ENCODE peak calls at places on chromosome 1, in five cellular contexts. N, I, K, W and G are unnamed samples.

GRCh38 chr1:152442765-152443164 is 28.7 kb upstream of the CRNN start:
- DNase-seq in N (no peak), I (no peak), K (no peak), W (no peak), G (no peak)

GRCh38 chr1:56061824-56062223 is 517.5 kb downstream of the PLPP3 start:
- DNase-seq in N (no peak), I (no peak), K (no peak), W (no peak), G (no peak)

GRCh38 chr1:24905355-24905978 is 24.6 kb downstream of the RUNX3 start:
- DNase-seq in N (no peak), I (no peak), K (no peak), W (no peak), G (no peak)

GRCh38 chr1:75233302-75233929 is 99.2 kb downstream of the LHX8 start:
- DNase-seq in N (peak), I (no peak), K (peak), W (no peak), G (no peak)

GRCh38 chr1:205204552-205204951 is 7.0 kb downstream of the DSTYK start:
- DNase-seq in N (no peak), I (no peak), K (no peak), W (no peak), G (no peak)

GRCh38 chr1:221625026-221625425 is 116.9 kb downstream of the DUSP10 start:
- DNase-seq in N (no peak), I (no peak), K (no peak), W (no peak), G (no peak)

GRCh38 chr1:201361652-201362504 is 15.6 kb downstream of the TNNT2 start:
- DNase-seq in N (peak), I (peak), K (peak), W (no peak), G (no peak)

GRCh38 chr1:178127482-178127881 is 33.6 kb downstream of the RASAL2 start:
- DNase-seq in N (no peak), I (no peak), K (no peak), W (no peak), G (no peak)

GRCh38 chr1:105664495-105664894 is 1392.0 kb upstream of the PRMT6 start:
- DNase-seq in N (no peak), I (no peak), K (no peak), W (no peak), G (no peak)

GRCh38 chr1:226763741-226764264 is 24.7 kb upstream of the ITPKB start:
- DNase-seq in N (peak), I (no peak), K (no peak), W (peak), G (peak)